ENCODE peak calls at places on chromosomes 5 and 9, in five cellular contexts. Y is HCT116, Q is H1, B is HepG2, T is K562. M is an unnamed sample.

GRCh38 chr5:133121611-133122150 is 69.9 kb downstream of the HSPA4 start:
- DNase-seq in Q (no peak), T (no peak), B (no peak), Y (no peak), M (no peak)

GRCh38 chr9:69758001-69758730 is 1.6 kb downstream of the PTAR1 start:
- DNase-seq in B (no peak), Q (no peak), T (no peak), Y (no peak), M (no peak)

GRCh38 chr9:113011911-113012381 is at the start of gene ZNF883:
- DNase-seq in B (peak; percentile 68), T (peak; percentile 75), Y (no peak), Q (peak; percentile 80), M (peak; percentile 71)

GRCh38 chr9:1982074-1982473 is 33.1 kb upstream of the SMARCA2 start:
- DNase-seq in Q (no peak), Y (no peak), B (no peak), T (no peak), M (no peak)

GRCh38 chr9:112355305-112355953 is 22.0 kb upstream of the PTBP3 start:
- DNase-seq in T (no peak), B (no peak), Q (no peak), Y (no peak), M (no peak)

GRCh38 chr9:79210541-79211243 is 361.1 kb upstream of the TLE4 start:
- DNase-seq in B (no peak), Q (no peak), T (no peak), Y (no peak), M (no peak)

GRCh38 chr5:124888050-124888506 is 141.6 kb upstream of the ZNF608 start:
- DNase-seq in Y (no peak), T (peak; percentile 38), B (peak; percentile 53), Q (no peak), M (no peak)

GRCh38 chr5:173410459-173411233 is 82.4 kb upstream of the STC2 start:
- DNase-seq in B (no peak), Y (no peak), T (no peak), Q (no peak), M (no peak)

GRCh38 chr9:97830884-97831829 is 21.9 kb upstream of the FOXE1 start:
- DNase-seq in B (peak; percentile 24), Y (no peak), Q (peak; percentile 53), T (no peak), M (no peak)

GRCh38 chr5:100777680-100778281 is 125.3 kb downstream of the ST8SIA4 start:
- DNase-seq in Q (no peak), Y (peak; percentile 29), T (peak; percentile 1), B (no peak), M (no peak)

GRCh38 chr5:85278193-85278592 is 893.5 kb upstream of the EDIL3 start:
- DNase-seq in T (no peak), Q (no peak), B (no peak), Y (no peak), M (peak; percentile 5)

GRCh38 chr9:108512426-108513173 is 343.2 kb downstream of the ACTL7B start:
- DNase-seq in T (no peak), Q (no peak), Y (no peak), B (no peak), M (no peak)

GRCh38 chr5:111224561-111224989 is 391 bp downstream of the CAMK4 start:
- DNase-seq in B (no peak), Y (no peak), Q (no peak), T (no peak), M (no peak)

GRCh38 chr5:94778712-94779111 is 160.2 kb downstream of the SLF1 start:
- DNase-seq in B (no peak), Y (no peak), Q (no peak), T (no peak), M (no peak)

GRCh38 chr9:88418715-88419540 is 30.7 kb downstream of the SPIN1 start:
- DNase-seq in T (no peak), Y (no peak), Q (no peak), B (no peak), M (no peak)

GRCh38 chr5:68554566-68555279 is 339.2 kb downstream of the PIK3R1 start:
- DNase-seq in B (no peak), T (peak; percentile 73), Q (no peak), Y (peak; percentile 16), M (no peak)

GRCh38 chr5:36367524-36367923 is 65.8 kb upstream of the RANBP3L start:
- DNase-seq in B (no peak), Q (no peak), T (no peak), Y (no peak), M (no peak)

GRCh38 chr9:99375481-99375880 is 153.4 kb downstream of the SEC61B start:
- DNase-seq in B (no peak), Q (no peak), Y (no peak), T (no peak), M (no peak)

GRCh38 chr9:133855802-133856592 is 117.8 kb upstream of the SARDH start:
- DNase-seq in Q (no peak), Y (no peak), B (peak; percentile 44), T (no peak), M (no peak)

GRCh38 chr9:94632736-94633135 is 6.6 kb downstream of the FBP1 start:
- DNase-seq in B (no peak), Y (no peak), Q (no peak), T (no peak), M (no peak)

GRCh38 chr5:6570530-6570929 is 62.3 kb downstream of the NSUN2 start:
- DNase-seq in B (no peak), T (no peak), Q (no peak), Y (no peak), M (no peak)

GRCh38 chr5:64229163-64229774 is 63.6 kb downstream of the RNF180 start:
- DNase-seq in Q (no peak), T (peak; percentile 8), B (peak; percentile 20), Y (no peak), M (no peak)

GRCh38 chr5:177094224-177095087 is 7.7 kb downstream of the FGFR4 start:
- DNase-seq in T (no peak), Y (no peak), B (peak; percentile 86), Q (no peak), M (no peak)

GRCh38 chr9:83449166-83449565 is 89.0 kb downstream of the FRMD3 start:
- DNase-seq in B (no peak), Q (no peak), Y (no peak), T (no peak), M (no peak)

GRCh38 chr5:9440517-9440916 is 105.4 kb downstream of the SEMA5A start:
- DNase-seq in B (no peak), Y (no peak), T (no peak), Q (no peak), M (no peak)

GRCh38 chr5:139064613-139065012 is 133.6 kb downstream of the SIL1 start:
- DNase-seq in T (no peak), Q (no peak), Y (no peak), B (peak; percentile 7), M (no peak)

GRCh38 chr5:138911441-138911840 is 36.3 kb upstream of the LRRTM2 start:
- DNase-seq in B (no peak), T (no peak), Q (no peak), Y (no peak), M (no peak)

GRCh38 chr9:121876658-121877271 is 216.3 kb downstream of the TTLL11 start:
- DNase-seq in Y (no peak), T (no peak), Q (no peak), B (no peak), M (no peak)

GRCh38 chr9:11319477-11320060 is 706.8 kb upstream of the PTPRD start:
- DNase-seq in T (peak; percentile 0), Y (no peak), B (no peak), Q (no peak), M (peak; percentile 18)

GRCh38 chr5:106818552-106818951 is 852.2 kb downstream of the EFNA5 start:
- DNase-seq in Q (no peak), Y (no peak), T (no peak), B (no peak), M (no peak)

GRCh38 chr5:75756191-75756590 is 39.0 kb upstream of the POC5 start:
- DNase-seq in Q (no peak), B (no peak), Y (no peak), T (no peak), M (no peak)
- TF ChIP-seq ZNF274 in Q (no peak), B (no peak), Y (no peak), T (no peak), M (no peak)

DNA sequence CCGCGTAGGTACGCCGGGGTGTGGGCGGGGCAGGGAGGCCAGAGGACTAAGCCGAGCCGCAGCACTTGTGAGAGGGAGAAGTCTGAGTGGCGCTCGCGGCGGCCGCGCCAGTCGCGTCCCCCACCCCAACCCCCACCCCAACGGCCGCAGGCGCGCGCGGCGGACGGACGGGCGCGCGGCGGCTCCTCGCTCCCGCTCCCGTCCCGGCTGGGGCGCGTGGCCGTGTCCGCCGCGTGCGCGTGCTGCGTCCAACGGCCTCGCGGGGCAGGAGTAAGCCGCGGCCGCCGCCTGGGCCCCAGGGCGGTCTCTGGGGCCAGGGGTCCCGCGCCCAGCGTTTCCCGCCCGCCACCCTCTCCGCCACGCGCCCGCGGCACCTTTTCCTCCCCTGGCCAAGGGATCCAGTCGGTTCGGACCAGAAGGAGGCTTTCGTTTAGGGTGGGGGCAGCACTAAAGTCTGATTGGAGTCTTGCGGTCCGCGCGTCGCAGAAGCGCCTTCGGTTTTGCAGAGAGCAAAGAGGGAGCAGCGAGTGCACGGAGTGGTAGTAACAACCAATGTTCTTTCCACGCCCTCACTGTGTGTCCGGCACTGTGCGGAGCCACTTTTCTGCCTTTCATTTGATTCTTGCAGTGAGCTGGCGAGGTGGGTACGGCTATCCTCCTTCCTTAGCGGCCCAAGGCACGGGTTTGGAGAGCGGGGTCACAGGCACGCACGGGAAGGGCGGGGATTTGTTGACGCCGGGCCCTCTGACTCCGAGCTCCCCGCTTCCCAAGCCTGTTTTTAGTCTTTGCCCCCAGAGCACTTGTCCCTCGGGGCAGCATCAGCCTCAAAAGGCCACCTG is 494 bp downstream of the G3BP1 start:
- DNase-seq in B (peak; percentile 23), Y (no peak), T (no peak), Q (peak; percentile 53), M (no peak)
- H3K4me1 ChIP-seq in B (peaks cover 45% of the 10 kb centered on the region), Y (peaks cover 10% of the 10 kb centered on the region), T (peaks cover 19% of the 10 kb centered on the region), Q (peaks cover 15% of the 10 kb centered on the region), M (no peaks in the 10 kb centered on the region)

DNA sequence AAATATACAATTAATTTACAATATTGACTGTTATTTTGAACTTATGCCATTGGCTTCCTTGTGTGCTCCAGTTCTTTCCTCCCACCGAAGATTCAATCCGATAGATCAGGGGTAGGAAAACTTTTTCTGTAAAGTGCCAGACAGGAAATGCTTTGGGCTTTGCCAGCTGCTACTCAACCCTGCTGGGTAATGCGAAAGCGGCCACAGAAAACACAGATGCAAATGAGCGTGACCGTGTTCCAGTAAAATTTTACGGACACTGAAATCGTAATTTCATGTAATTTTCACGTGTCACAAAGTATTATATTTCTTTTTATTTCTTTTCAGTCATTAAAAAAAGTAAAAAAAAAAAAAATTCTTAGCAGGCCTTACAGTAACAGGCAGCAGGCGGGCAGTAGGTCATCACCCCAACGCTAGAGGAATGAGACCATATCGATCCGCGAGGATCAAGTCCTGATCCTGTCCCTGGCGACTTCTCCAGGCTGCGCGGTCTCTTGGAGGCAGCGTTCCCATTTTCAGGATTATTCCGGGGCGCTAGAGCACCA is 604 bp downstream of the NMRK1 start:
- DNase-seq in B (peak; percentile 21), T (no peak), Q (no peak), Y (no peak), M (no peak)
- TF ChIP-seq ZNF274 in B (no peak), T (no peak), Q (no peak), Y (no peak), M (no peak)

DNA sequence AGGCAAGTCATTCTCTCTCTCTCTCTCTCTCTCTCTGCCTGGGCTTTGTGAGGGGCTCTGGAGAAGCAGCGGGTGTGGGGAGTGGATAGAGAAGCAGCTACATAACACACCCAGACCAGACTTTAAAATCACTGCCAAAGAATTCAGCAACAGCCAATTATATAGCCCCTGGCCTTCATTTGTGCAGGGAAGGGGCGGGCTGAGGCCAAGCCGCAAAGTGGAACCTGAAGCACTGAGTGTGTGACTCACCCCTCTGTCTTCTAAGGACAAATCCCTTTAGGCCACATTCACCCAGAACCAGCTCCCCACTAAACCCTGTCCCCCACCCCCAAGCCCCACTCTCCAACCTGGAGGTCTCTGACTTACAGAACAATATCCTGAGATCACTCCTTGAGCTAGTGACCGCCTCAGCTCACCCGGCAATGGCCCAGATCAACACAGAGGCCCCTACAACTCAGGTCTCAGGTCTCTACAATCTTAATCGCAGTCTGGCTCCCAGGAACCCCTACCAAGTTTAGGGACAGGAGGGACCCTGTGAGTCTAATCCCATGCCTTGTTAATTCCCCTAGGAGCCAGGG is 6.0 kb downstream of the B4GALT1 start:
- DNase-seq in B (no peak), Q (no peak), Y (peak; percentile 88), T (peak; percentile 41), M (no peak)
- H3K4me1 ChIP-seq in B (peaks cover 99% of the 10 kb centered on the region), Q (peaks cover 9% of the 10 kb centered on the region), Y (peaks cover 72% of the 10 kb centered on the region), T (peaks cover 29% of the 10 kb centered on the region), M (peaks cover 20% of the 10 kb centered on the region)